ENCODE peak calls at places on chromosomes 6 and 20, in ten cellular contexts. M, A, C, D, V, F, Y, L, X and T are unnamed samples.

GRCh38 chr6:5036309-5036708 is 32.5 kb upstream of the RPP40 start:
- DNase-seq in F (no peak), X (no peak), L (peak), D (peak), Y (peak), C (no peak), V (no peak), M (no peak), A (no peak), T (no peak)

GRCh38 chr6:136549359-136550044 is 720 bp downstream of the MAP7 start:
- DNase-seq in L (no peak), A (peak), X (peak), M (peak), Y (peak), V (no peak), D (peak), C (no peak), F (no peak), T (no peak)

GRCh38 chr20:51373713-51374481 is 168.6 kb downstream of the NFATC2 start:
- DNase-seq in V (no peak), M (peak), Y (no peak), A (no peak), X (no peak), F (no peak), L (no peak), C (no peak), D (peak), T (no peak)

GRCh38 chr6:4280721-4281120 is 145.3 kb upstream of the ECI2 start:
- DNase-seq in L (no peak), M (no peak), A (no peak), Y (no peak), X (no peak), C (no peak), F (no peak), V (no peak), D (no peak), T (no peak)

GRCh38 chr20:63740501-63741353 is 1.2 kb downstream of the SLC2A4RG start:
- DNase-seq in Y (peak), X (peak), D (peak), C (no peak), V (no peak), F (peak), M (peak), L (peak), A (peak), T (no peak)

GRCh38 chr20:53940356-53940694 is 130.1 kb downstream of the BCAS1 start:
- DNase-seq in L (no peak), M (no peak), V (no peak), X (no peak), D (no peak), C (no peak), A (no peak), F (no peak), Y (no peak), T (no peak)

GRCh38 chr6:136118787-136119186 is 131.3 kb downstream of the MTFR2 start:
- DNase-seq in F (no peak), C (no peak), X (no peak), D (no peak), V (no peak), M (no peak), A (no peak), Y (no peak), L (no peak), T (no peak)

GRCh38 chr6:122438975-122439374 is 32.6 kb downstream of the SERINC1 start:
- DNase-seq in M (no peak), V (no peak), L (no peak), F (no peak), D (no peak), Y (no peak), X (no peak), A (no peak), C (no peak), T (no peak)

GRCh38 chr6:31829633-31830492 is 2.3 kb downstream of the HSPA1B start:
- DNase-seq in X (no peak), V (no peak), L (no peak), A (peak), M (no peak), F (no peak), Y (no peak), D (no peak), C (no peak), T (no peak)

GRCh38 chr6:137702791-137703424 is 164.2 kb upstream of the TNFAIP3 start:
- DNase-seq in A (no peak), M (no peak), Y (no peak), F (no peak), C (no peak), V (no peak), L (no peak), X (no peak), D (no peak), T (no peak)

GRCh38 chr20:43320536-43320935 is 130.8 kb upstream of the PTPRT start:
- DNase-seq in C (no peak), V (no peak), X (no peak), Y (no peak), F (no peak), L (no peak), D (no peak), M (no peak), A (no peak), T (no peak)

GRCh38 chr6:110255356-110255755 is 75.1 kb downstream of the CDC40 start:
- DNase-seq in Y (no peak), A (no peak), F (no peak), V (peak), D (no peak), L (no peak), X (no peak), C (no peak), M (no peak), T (peak)

GRCh38 chr6:130752292-130752691 is 74.9 kb upstream of the SMLR1 start:
- DNase-seq in V (no peak), Y (no peak), M (no peak), A (no peak), L (no peak), C (no peak), D (no peak), F (no peak), X (no peak), T (no peak)

GRCh38 chr20:9279905-9280304 is 211.0 kb downstream of the PLCB4 start:
- DNase-seq in V (no peak), D (no peak), C (no peak), A (no peak), X (no peak), Y (no peak), L (no peak), F (no peak), M (no peak), T (no peak)

GRCh38 chr20:62025394-62025793 is 40.3 kb downstream of the TAF4 start:
- DNase-seq in L (no peak), F (no peak), A (no peak), V (no peak), M (no peak), D (no peak), X (no peak), Y (no peak), C (no peak), T (no peak)

GRCh38 chr6:36127462-36128016 is 2.8 kb upstream of the MAPK13 start:
- DNase-seq in F (no peak), D (peak), L (no peak), Y (no peak), M (peak), V (no peak), X (no peak), C (no peak), A (no peak), T (no peak)

GRCh38 chr6:75458895-75459294 is 34.7 kb downstream of the FILIP1 start:
- DNase-seq in X (no peak), V (no peak), C (no peak), M (no peak), L (no peak), F (peak), Y (no peak), A (no peak), D (no peak), T (no peak)

GRCh38 chr6:3315841-3316240 is 57.1 kb downstream of the PSMG4 start:
- DNase-seq in X (no peak), M (no peak), Y (no peak), F (no peak), D (no peak), C (no peak), L (no peak), A (no peak), V (no peak), T (no peak)

GRCh38 chr20:38181971-38182370 is 16.9 kb upstream of the TGM2 start:
- DNase-seq in M (no peak), L (no peak), X (no peak), F (no peak), V (no peak), A (no peak), D (no peak), C (no peak), Y (no peak), T (no peak)

GRCh38 chr6:111417946-111418345 is 65.1 kb downstream of the REV3L start:
- DNase-seq in F (no peak), C (no peak), Y (no peak), A (no peak), D (no peak), V (no peak), L (no peak), X (no peak), M (no peak), T (no peak)

GRCh38 chr6:153130515-153131036 is 506 bp downstream of the RGS17 start:
- DNase-seq in F (no peak), V (no peak), Y (no peak), C (no peak), M (no peak), D (no peak), A (peak), L (no peak), X (no peak), T (peak)

GRCh38 chr6:121319112-121319553 is 15.1 kb downstream of the TBC1D32 start:
- DNase-seq in A (no peak), Y (no peak), X (no peak), D (no peak), C (no peak), M (no peak), L (no peak), V (no peak), F (no peak), T (no peak)

GRCh38 chr6:75094614-75095321 is 111.1 kb downstream of the COL12A1 start:
- DNase-seq in V (no peak), Y (no peak), D (no peak), C (no peak), M (no peak), L (no peak), A (no peak), X (no peak), F (no peak), T (no peak)

GRCh38 chr6:1949533-1949932 is 295.9 kb downstream of the GMDS start:
- DNase-seq in L (no peak), Y (no peak), X (no peak), D (no peak), A (no peak), C (no peak), V (no peak), F (no peak), M (no peak), T (no peak)

GRCh38 chr20:23782366-23782983 is 31.7 kb upstream of the CST1 start:
- DNase-seq in M (no peak), C (no peak), D (peak), F (no peak), Y (no peak), A (no peak), X (no peak), L (no peak), V (no peak), T (no peak)

GRCh38 chr6:169087436-169088046 is 166.1 kb downstream of the THBS2 start:
- DNase-seq in X (no peak), V (no peak), L (no peak), A (no peak), M (no peak), F (no peak), C (no peak), D (no peak), Y (no peak), T (no peak)

DNA sequence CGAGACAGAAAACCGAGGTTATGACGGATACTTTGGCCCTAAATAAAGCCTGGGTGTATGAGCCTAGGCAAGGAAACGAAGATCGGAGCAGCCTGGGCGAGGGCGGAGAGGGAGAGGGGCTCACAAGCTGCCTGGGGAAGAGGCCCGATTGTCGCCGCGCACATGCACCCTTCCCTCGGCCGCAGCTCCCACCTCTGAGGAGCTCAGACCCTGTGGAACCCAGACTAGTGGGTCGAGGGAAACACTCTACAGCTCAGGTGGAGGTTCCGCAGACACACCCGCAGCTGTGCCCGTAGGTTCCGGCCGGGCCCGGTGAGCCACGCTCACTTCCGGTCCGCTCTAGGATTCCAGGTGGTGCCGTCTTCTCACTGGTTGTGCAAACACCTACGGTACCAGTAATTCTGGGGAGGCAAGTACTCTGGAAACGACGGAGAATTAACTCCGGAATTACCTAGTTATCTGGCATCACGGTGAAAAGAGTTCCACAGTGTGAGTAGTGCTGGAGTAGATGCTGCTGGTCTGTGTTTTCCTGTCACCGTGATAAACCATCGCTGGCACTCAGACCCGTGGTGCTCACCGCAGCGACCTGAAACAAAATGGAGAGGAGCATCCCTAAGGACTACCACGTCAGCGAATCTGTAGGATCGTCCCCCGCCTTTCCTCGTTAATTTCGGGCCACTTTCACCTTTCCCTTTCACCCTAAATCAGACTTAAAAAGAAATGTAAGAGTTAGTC is 61.5 kb downstream of the GPX5 start:
- DNase-seq in D (no peak), M (peak), C (no peak), F (peak), A (peak), L (no peak), X (peak), V (peak), Y (peak), T (no peak)
- TF ChIP-seq POLR2A in D (no peak), M (no peak), C (no peak), F (no peak), A (no peak), L (no peak), X (no peak), V (peak), Y (no peak), T (no peak)

GRCh38 chr6:116373300-116373699 is 2.6 kb downstream of the DSE start:
- DNase-seq in L (no peak), V (no peak), X (no peak), M (no peak), Y (no peak), F (no peak), A (no peak), D (no peak), C (no peak), T (no peak)

GRCh38 chr6:116370328-116370716 is 425 bp upstream of the DSE start:
- DNase-seq in Y (no peak), X (peak), A (no peak), D (no peak), M (no peak), F (no peak), L (peak), V (no peak), C (no peak), T (no peak)

GRCh38 chr6:116370717-116371383 is at the start of gene DSE:
- DNase-seq in X (peak), Y (peak), M (peak), C (no peak), F (peak), L (no peak), D (peak), V (no peak), A (peak), T (peak)

GRCh38 chr6:116369540-116370327 is 1.0 kb upstream of the DSE start:
- DNase-seq in A (no peak), F (no peak), D (no peak), C (no peak), Y (no peak), M (no peak), X (no peak), V (no peak), L (no peak), T (no peak)

GRCh38 chr6:116371384-116372209 is 850 bp downstream of the DSE start:
- DNase-seq in V (peak), X (peak), C (no peak), Y (peak), F (peak), M (peak), A (no peak), L (peak), D (no peak), T (peak)
- TF ChIP-seq POLR2AphosphoS5 in V (peak), X (no peak), C (peak), Y (peak), F (peak), M (no peak), A (peak), L (peak), D (no peak), T (no peak)

GRCh38 chr6:131954099-131954774 is 3.1 kb upstream of the CCN2 start:
- DNase-seq in V (no peak), A (no peak), M (no peak), X (no peak), F (no peak), C (no peak), Y (no peak), D (no peak), L (no peak), T (no peak)
- TF ChIP-seq POLR2A in V (no peak), A (no peak), M (no peak), X (no peak), F (no peak), C (no peak), Y (no peak), D (no peak), L (no peak), T (no peak)

DNA sequence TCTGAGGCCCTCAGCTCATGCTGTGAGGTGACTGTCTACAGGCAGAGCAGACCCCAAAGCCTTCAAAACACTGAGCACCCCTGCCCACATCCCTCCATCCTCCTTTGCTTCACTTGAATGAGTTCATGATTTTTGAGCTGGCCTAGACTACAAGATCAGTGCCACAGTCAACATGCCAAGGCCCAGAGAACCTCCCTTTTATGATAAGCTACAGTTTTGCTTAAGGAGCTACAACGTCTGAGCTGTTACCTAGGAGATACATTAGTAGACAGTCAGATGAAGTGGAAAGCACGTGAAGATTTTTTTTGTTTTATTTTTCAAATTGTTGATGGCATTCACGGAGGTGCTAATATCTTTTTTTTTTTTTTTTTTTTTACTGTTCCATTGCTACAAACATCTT is 139.0 kb downstream of the SOBP start:
- DNase-seq in F (no peak), D (no peak), V (no peak), X (no peak), C (no peak), A (no peak), Y (no peak), L (no peak), M (no peak), T (no peak)
- TF ChIP-seq POLR2AphosphoS5 in F (no peak), D (no peak), V (no peak), X (no peak), C (no peak), A (no peak), Y (no peak), L (no peak), M (no peak), T (no peak)

DNA sequence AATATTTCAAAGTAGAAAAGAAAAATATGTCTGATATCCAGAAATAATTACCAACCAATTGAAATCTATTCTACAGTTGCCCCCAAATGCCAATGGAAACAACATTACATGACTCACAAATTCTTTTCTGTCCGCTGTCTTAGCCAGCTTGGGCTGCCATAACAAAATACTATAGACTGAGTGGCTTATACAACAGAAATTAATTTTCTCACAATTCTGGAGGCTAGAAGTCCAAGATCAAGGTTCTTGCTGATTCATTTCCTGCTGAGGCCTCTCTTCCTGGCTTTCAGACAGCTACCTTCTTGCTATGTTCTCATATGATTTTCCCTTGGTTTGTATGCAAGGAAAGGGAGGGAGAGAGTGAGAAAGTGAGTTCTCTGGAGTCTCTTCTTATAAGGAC is 698.1 kb downstream of the DHX35 start:
- DNase-seq in C (no peak), X (no peak), F (no peak), M (no peak), V (no peak), A (no peak), D (no peak), Y (no peak), L (no peak), T (no peak)
- TF ChIP-seq POLR2A in C (no peak), X (no peak), F (no peak), M (no peak), V (no peak), A (no peak), D (no peak), Y (no peak), L (no peak), T (no peak)